ENCODE peak calls at places on chromosomes 1 and 21, in seven cellular contexts. C is epithelial cell of proximal tubule, M is type B pancreatic cell, I is fibroblast of lung, E is A549, L is epithelial cell of esophagus, W is endothelial cell. F is an unnamed sample.

GRCh38 chr1:99535470-99536164 is 110.3 kb upstream of the PALMD start:
- DNase-seq in C (no peak), M (no peak), I (no peak), E (no peak), L (peak), W (no peak), F (no peak)

GRCh38 chr1:178612261-178612660 is 99.4 kb downstream of the TEX35 start:
- DNase-seq in C (no peak), M (no peak), I (peak), E (no peak), L (no peak), W (no peak), F (peak)

GRCh38 chr21:35469446-35469845 is 420.3 kb upstream of the RUNX1 start:
- DNase-seq in C (no peak), M (no peak), I (no peak), E (no peak), L (no peak), W (no peak), F (no peak)

GRCh38 chr1:25549273-25550154 is 6.1 kb downstream of the LDLRAP1 start:
- DNase-seq in C (no peak), M (no peak), I (no peak), E (no peak), L (peak), W (no peak), F (no peak)

GRCh38 chr1:44801491-44802305 is 1.5 kb downstream of the PLK3 start:
- DNase-seq in C (no peak), M (no peak), I (no peak), E (no peak), L (peak), W (no peak), F (no peak)

GRCh38 chr1:225770586-225771248 is 6.9 kb upstream of the SRP9 start:
- DNase-seq in C (no peak), M (no peak), I (no peak), E (no peak), L (no peak), W (no peak), F (no peak)

GRCh38 chr1:28313710-28314510 is 14.9 kb upstream of the MED18 start:
- DNase-seq in C (peak), M (no peak), I (peak), E (peak), L (peak), W (no peak), F (no peak)

GRCh38 chr1:184143449-184143848 is 91.9 kb downstream of the TSEN15 start:
- DNase-seq in C (no peak), M (no peak), I (peak), E (no peak), L (no peak), W (no peak), F (no peak)

GRCh38 chr1:193417945-193418744 is 231.7 kb upstream of the B3GALT2 start:
- DNase-seq in C (no peak), M (no peak), I (peak), E (no peak), L (peak), W (no peak), F (no peak)

GRCh38 chr1:99737016-99737415 is 29.4 kb downstream of the FRRS1 start:
- DNase-seq in C (no peak), M (no peak), I (peak), E (peak), L (peak), W (peak), F (peak)

GRCh38 chr21:32690085-32690484 is 37.7 kb downstream of the SYNJ1 start:
- DNase-seq in C (no peak), M (no peak), I (no peak), E (no peak), L (no peak), W (no peak), F (no peak)

GRCh38 chr1:150829751-150830150 is 21.7 kb upstream of the CTSK start:
- DNase-seq in C (no peak), M (no peak), I (no peak), E (peak), L (no peak), W (no peak), F (no peak)

GRCh38 chr1:225707824-225708223 is 54.9 kb upstream of the ENAH start:
- DNase-seq in C (no peak), M (no peak), I (no peak), E (no peak), L (no peak), W (no peak), F (no peak)

GRCh38 chr1:30885580-30886513 is 22.7 kb downstream of the SDC3 start:
- DNase-seq in C (no peak), M (no peak), I (peak), E (no peak), L (no peak), W (no peak), F (no peak)

GRCh38 chr1:16375521-16376359 is 8.7 kb downstream of the SZRD1 start:
- DNase-seq in C (no peak), M (no peak), I (peak), E (no peak), L (no peak), W (no peak), F (no peak)

GRCh38 chr1:200028586-200029034 is 1.1 kb downstream of the NR5A2 start:
- DNase-seq in C (no peak), M (no peak), I (no peak), E (no peak), L (no peak), W (no peak), F (no peak)

GRCh38 chr1:33039840-33040239 is 3.2 kb upstream of the AK2 start:
- DNase-seq in C (no peak), M (no peak), I (no peak), E (no peak), L (no peak), W (no peak), F (no peak)

DNA sequence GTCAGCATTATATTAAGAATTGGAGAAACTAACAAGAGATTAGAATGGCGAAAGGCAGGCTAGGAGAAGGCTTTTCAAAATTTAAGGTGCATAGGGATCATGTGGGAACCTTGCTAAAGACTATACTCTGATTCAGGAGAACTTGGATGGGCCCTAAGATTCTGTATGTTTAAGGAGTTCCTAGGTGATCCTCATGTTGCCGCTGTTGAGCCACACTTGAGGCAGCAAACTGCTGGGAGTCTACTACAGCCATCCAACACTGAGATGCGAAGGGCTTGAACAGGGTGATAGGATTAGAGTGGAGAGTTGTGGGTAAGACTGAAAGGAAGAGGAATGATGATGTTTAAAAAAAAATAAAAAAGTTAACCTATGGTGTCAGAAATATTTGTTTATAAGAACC is 1013.2 kb downstream of the MRPL39 start:
- DNase-seq in C (no peak), M (no peak), I (no peak), E (no peak), L (no peak), W (no peak), F (no peak)
- TF ChIP-seq CTCF in C (peak), M (no peak), I (no peak), E (no peak), L (no peak), W (no peak), F (no peak)

GRCh38 chr1:156527584-156527983 is 27.0 kb upstream of the MEF2D start:
- DNase-seq in C (no peak), M (no peak), I (no peak), E (no peak), L (no peak), W (no peak), F (no peak)

GRCh38 chr1:156525856-156526479 is 25.4 kb upstream of the MEF2D start:
- DNase-seq in C (no peak), M (no peak), I (no peak), E (no peak), L (no peak), W (no peak), F (no peak)

GRCh38 chr1:156524481-156524869 is 23.9 kb upstream of the MEF2D start:
- DNase-seq in C (no peak), M (no peak), I (no peak), E (no peak), L (no peak), W (no peak), F (no peak)

GRCh38 chr1:156523801-156524480 is 23.4 kb upstream of the MEF2D start:
- DNase-seq in C (no peak), M (no peak), I (no peak), E (no peak), L (no peak), W (no peak), F (no peak)

GRCh38 chr1:156524985-156525590 is 24.5 kb upstream of the MEF2D start:
- DNase-seq in C (no peak), M (no peak), I (no peak), E (no peak), L (no peak), W (no peak), F (no peak)
- TF ChIP-seq CTCF in C (no peak), M (no peak), I (no peak), E (no peak), L (no peak), W (no peak), F (no peak)

DNA sequence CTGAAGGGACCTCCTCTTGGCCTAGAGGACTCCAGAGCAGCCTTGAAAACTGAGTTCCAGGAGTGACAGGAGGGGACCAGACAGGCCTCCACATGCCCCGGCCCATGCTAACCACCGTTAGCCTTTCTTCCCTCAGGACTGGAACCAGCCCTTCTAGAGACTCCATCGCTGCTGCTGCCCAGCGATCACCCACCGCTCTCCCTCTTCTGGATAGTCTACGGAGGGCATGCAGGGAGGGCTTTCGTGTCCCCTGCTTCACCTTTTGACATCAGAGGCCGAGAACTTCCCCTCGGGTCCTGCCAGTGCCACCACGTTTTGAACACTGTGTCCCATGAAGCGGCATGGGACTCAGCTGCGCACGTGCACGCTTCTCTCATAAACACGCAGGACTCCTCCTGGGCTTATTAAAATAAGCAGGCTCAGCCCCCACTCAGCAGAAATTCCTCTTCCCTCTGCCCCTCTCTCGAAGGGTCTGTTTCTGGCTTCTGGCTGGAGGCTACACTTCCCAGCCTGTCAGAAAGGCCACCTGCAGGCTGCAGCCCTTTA is 26.6 kb downstream of the NPHP4 start:
- DNase-seq in C (no peak), M (no peak), I (no peak), E (no peak), L (no peak), W (no peak), F (no peak)
- TF ChIP-seq CTCF in C (no peak), M (no peak), I (no peak), E (no peak), L (no peak), W (no peak), F (no peak)

GRCh38 chr1:69787151-69787550 is 219.4 kb downstream of the LRRC7 start:
- DNase-seq in C (no peak), M (no peak), I (no peak), E (no peak), L (no peak), W (no peak), F (no peak)
- TF ChIP-seq CTCF in C (no peak), M (no peak), I (no peak), E (no peak), L (no peak), W (no peak), F (no peak)

F was measured in astrocyte of the cerebellum.